ENCODE peak calls at places on chromosomes 7 and 10, in four cellular contexts. B is activated CD4-positive, alpha-beta T cell treated with anti-CD3 and anti-CD28 coated beads for 36 hours; X is heart left ventricle; N is CD8-positive, alpha-beta T cell. O is an unnamed sample.

GRCh38 chr7:1123721-1124120 is 35.8 kb downstream of the GPER1 start:
- ATAC-seq in B (no peak), X (peak), N (no peak), O (peak)

GRCh38 chr7:151954866-151955820 is 1.1 kb upstream of the GALNTL5 start:
- ATAC-seq in B (no peak), X (peak), N (no peak), O (peak)

GRCh38 chr10:122054046-122055025 is 65.4 kb downstream of the TACC2 start:
- ATAC-seq in B (no peak), X (peak), N (no peak), O (peak)

GRCh38 chr7:768881-769504 is 41.9 kb upstream of the PRKAR1B start:
- ATAC-seq in B (no peak), X (peak), N (no peak), O (peak)

GRCh38 chr7:24318326-24318725 is 34.3 kb downstream of the NPY start:
- ATAC-seq in B (no peak), X (no peak), N (no peak), O (no peak)

GRCh38 chr7:112770051-112770450 is 20.1 kb downstream of the TMEM168 start:
- ATAC-seq in B (no peak), X (no peak), N (no peak), O (no peak)

GRCh38 chr7:2796358-2797352 is 47.5 kb downstream of the GNA12 start:
- ATAC-seq in B (no peak), X (peak), N (no peak), O (peak)

GRCh38 chr7:138359891-138360582 is 100.0 kb upstream of the TRIM24 start:
- ATAC-seq in B (no peak), X (no peak), N (no peak), O (no peak)

GRCh38 chr10:97667462-97667861 is 19.6 kb downstream of the AVPI1 start:
- ATAC-seq in B (no peak), X (no peak), N (no peak), O (no peak)

GRCh38 chr10:36603688-36604087 is 521.7 kb upstream of the ANKRD30A start:
- ATAC-seq in B (no peak), X (no peak), N (no peak), O (no peak)

GRCh38 chr7:130941322-130942210 is 207.6 kb upstream of the KLF14 start:
- ATAC-seq in B (peak), X (peak), N (no peak), O (no peak)

GRCh38 chr7:134085315-134085714 is 41.8 kb upstream of the LRGUK start:
- ATAC-seq in B (no peak), X (no peak), N (no peak), O (peak)

O was measured in gastroesophageal sphincter.